ENCODE peak calls at places on chromosomes 16 and 17, in eight cellular contexts. H, I, V, M, S, A, U and O are unnamed samples.
A peak's percentile ranks its signal among the peaks of the same experiment; 100 is the strongest.

GRCh38 chr16:50616883-50617629 is 64.1 kb downstream of the SNX20 start:
- DNase-seq in H (no peak), A (no peak), I (no peak), M (no peak), V (no peak), S (no peak), U (peak; percentile 26), O (no peak)

GRCh38 chr16:80984124-80984892 is 22.4 kb downstream of the CMC2 start:
- DNase-seq in M (no peak), V (no peak), A (no peak), S (no peak), U (no peak), I (no peak), H (no peak), O (no peak)

GRCh38 chr17:4998027-4998665 is 396 bp downstream of the KIF1C start:
- DNase-seq in H (no peak), V (no peak), I (no peak), A (no peak), S (no peak), M (no peak), U (no peak), O (peak; percentile 44)

GRCh38 chr17:36088559-36089376 is 1.2 kb downstream of the CCL3 start:
- DNase-seq in U (no peak), I (peak; percentile 29), A (no peak), S (no peak), H (no peak), V (no peak), M (no peak), O (no peak)

GRCh38 chr17:29212681-29213121 is 32.5 kb upstream of the MYO18A start:
- DNase-seq in A (peak; percentile 27), S (no peak), V (no peak), H (no peak), M (peak; percentile 24), U (no peak), I (no peak), O (no peak)

GRCh38 chr16:47815655-47816054 is 340.1 kb downstream of the ABCC12 start:
- DNase-seq in H (no peak), S (no peak), M (peak; percentile 52), V (no peak), I (no peak), A (no peak), U (no peak), O (no peak)

GRCh38 chr16:30054959-30055553 is 10.5 kb upstream of the ALDOA start:
- DNase-seq in V (peak; percentile 28), I (peak; percentile 65), U (no peak), H (no peak), M (no peak), A (no peak), S (no peak), O (no peak)

GRCh38 chr17:81090361-81091133 is 55.6 kb downstream of the BAIAP2 start:
- DNase-seq in H (no peak), V (no peak), A (no peak), I (peak; percentile 25), M (peak; percentile 66), S (peak; percentile 36), U (no peak), O (no peak)

GRCh38 chr16:12587170-12587569 is 216.5 kb downstream of the CPPED1 start:
- DNase-seq in I (no peak), H (no peak), U (no peak), V (no peak), M (no peak), A (no peak), S (no peak), O (no peak)

GRCh38 chr17:27533874-27534815 is 77.9 kb downstream of the KSR1 start:
- DNase-seq in A (peak; percentile 86), S (peak; percentile 76), U (no peak), M (peak; percentile 85), H (no peak), V (no peak), I (no peak), O (no peak)

GRCh38 chr17:44133918-44134476 is 7.7 kb upstream of the HROB start:
- DNase-seq in S (no peak), V (no peak), H (no peak), M (no peak), U (no peak), A (no peak), I (no peak), O (no peak)

GRCh38 chr16:30585022-30585399 is 486 bp downstream of the ZNF785 start:
- DNase-seq in M (no peak), I (peak; percentile 55), H (no peak), V (no peak), A (no peak), U (no peak), S (peak; percentile 26), O (no peak)

GRCh38 chr16:87416826-87417471 is 24.8 kb downstream of the MAP1LC3B start:
- DNase-seq in V (no peak), H (peak; percentile 5), I (peak; percentile 16), U (no peak), A (no peak), M (peak; percentile 56), S (peak; percentile 76), O (no peak)

GRCh38 chr17:79651266-79651665 is 40.4 kb upstream of the RBFOX3 start:
- DNase-seq in H (no peak), S (no peak), U (no peak), A (no peak), I (no peak), M (no peak), V (no peak), O (no peak)

GRCh38 chr17:75637561-75637960 is 4.3 kb downstream of the SMIM5 start:
- DNase-seq in S (no peak), A (no peak), H (no peak), I (no peak), M (no peak), V (no peak), U (no peak), O (no peak)

GRCh38 chr17:75507712-75508111 is 7.6 kb downstream of the CASKIN2 start:
- DNase-seq in U (no peak), H (no peak), A (no peak), V (no peak), I (no peak), S (no peak), M (no peak), O (no peak)

GRCh38 chr17:49108318-49108717 is 24.3 kb upstream of the B4GALNT2 start:
- DNase-seq in A (no peak), S (peak; percentile 74), U (peak; percentile 26), H (no peak), I (no peak), V (no peak), M (peak; percentile 49), O (no peak)

GRCh38 chr17:74512624-74513084 is 18.6 kb downstream of the CD300LB start:
- DNase-seq in I (peak; percentile 25), S (peak; percentile 29), A (no peak), M (peak; percentile 82), V (no peak), H (peak; percentile 62), U (no peak), O (no peak)

GRCh38 chr16:4021070-4021779 is 95.0 kb downstream of the ADCY9 start:
- DNase-seq in A (no peak), U (no peak), I (no peak), H (no peak), M (no peak), V (no peak), S (no peak), O (no peak)

GRCh38 chr17:51351090-51351489 is 90.7 kb downstream of the UTP18 start:
- DNase-seq in S (no peak), V (no peak), M (no peak), U (no peak), A (no peak), I (no peak), H (no peak), O (no peak)

GRCh38 chr16:67987460-67988160 is 7.3 kb upstream of the DPEP3 start:
- DNase-seq in V (no peak), M (no peak), S (peak; percentile 35), U (no peak), A (no peak), I (no peak), H (no peak), O (no peak)

GRCh38 chr17:81867123-81867951 is 3.8 kb downstream of the ARHGDIA start:
- DNase-seq in I (peak; percentile 64), S (peak; percentile 79), H (peak; percentile 61), A (no peak), U (peak; percentile 57), M (peak; percentile 48), V (no peak), O (no peak)

GRCh38 chr17:6677158-6677831 is 25.7 kb downstream of the C17orf100 start:
- DNase-seq in V (no peak), A (peak; percentile 21), M (peak; percentile 66), H (peak; percentile 7), U (no peak), S (peak; percentile 6), I (peak; percentile 25), O (no peak)

GRCh38 chr16:79185681-79186080 is 414.9 kb downstream of the MAF start:
- DNase-seq in H (no peak), A (no peak), V (no peak), U (no peak), S (no peak), I (no peak), M (no peak), O (no peak)

GRCh38 chr16:10552998-10553491 is 27.4 kb downstream of the EMP2 start:
- DNase-seq in U (no peak), M (no peak), A (no peak), H (no peak), I (peak; percentile 75), S (no peak), V (peak; percentile 5), O (peak; percentile 85)

GRCh38 chr17:21689604-21690003 is 2.7 kb upstream of the KCNJ18 start:
- DNase-seq in I (no peak), V (no peak), M (peak; percentile 91), S (peak; percentile 85), H (no peak), A (peak; percentile 88), U (peak; percentile 42), O (no peak)

GRCh38 chr17:8413321-8413720 is 15.7 kb upstream of the RNF222 start:
- DNase-seq in A (no peak), H (no peak), V (no peak), M (no peak), I (no peak), S (no peak), U (no peak), O (no peak)

GRCh38 chr17:15967706-15968399 is 22.9 kb downstream of the ADORA2B start:
- DNase-seq in A (no peak), V (no peak), S (no peak), H (no peak), U (no peak), M (no peak), I (no peak), O (no peak)

GRCh38 chr17:44184212-44184810 is 2.5 kb upstream of the TMUB2 start:
- DNase-seq in H (no peak), M (no peak), V (no peak), U (no peak), I (no peak), S (no peak), A (no peak), O (no peak)

GRCh38 chr16:6562985-6563384 is 769.7 kb upstream of the RBFOX1 start:
- DNase-seq in H (no peak), M (no peak), I (no peak), U (no peak), A (no peak), V (no peak), S (no peak), O (no peak)

GRCh38 chr17:81666092-81666341 is 388 bp downstream of the OXLD1 start:
- DNase-seq in H (peak; percentile 39), S (no peak), I (no peak), U (no peak), V (no peak), A (no peak), M (no peak), O (no peak)

GRCh38 chr17:75737133-75737962 is 16.1 kb downstream of the ITGB4 start:
- DNase-seq in V (no peak), M (no peak), I (no peak), H (no peak), S (no peak), U (no peak), A (no peak), O (no peak)

GRCh38 chr16:68548947-68549346 is 9.9 kb downstream of the ZFP90 start:
- DNase-seq in S (no peak), V (peak; percentile 11), A (no peak), U (no peak), H (no peak), M (no peak), I (no peak), O (no peak)

GRCh38 chr17:51904379-51904778 is 254.1 kb downstream of the CA10 start:
- DNase-seq in M (no peak), S (no peak), V (no peak), I (no peak), U (no peak), A (no peak), H (no peak), O (no peak)